ENCODE peak calls at places on chromosomes 7 and 10, in ten cellular contexts. O is suprapubic skin, B is SJSA1, H is fibroblast of lung, R is AG10803, F is left ventricle myocardium inferior, I is HCT116, P is AG04450, S is mucosa of descending colon, Z is bronchial epithelial cell. T is an unnamed sample.

GRCh38 chr7:107856806-107857540 is 34.0 kb upstream of the DLD start:
- DNase-seq in O (no peak), B (peak; percentile 12), H (no peak), R (peak; percentile 22), F (no peak), I (no peak), P (no peak), S (peak; percentile 57), Z (no peak), T (no peak)

GRCh38 chr10:51000164-51000563 is 74.1 kb upstream of the PRKG1 start:
- DNase-seq in O (no peak), B (no peak), H (peak; percentile 87), R (peak; percentile 98), F (no peak), I (no peak), P (peak; percentile 72), S (no peak), Z (peak; percentile 63), T (no peak)

GRCh38 chr7:2937701-2938513 is 93.8 kb upstream of the GNA12 start:
- DNase-seq in O (peak; percentile 53), B (no peak), H (no peak), R (no peak), F (no peak), I (no peak), P (no peak), S (no peak), Z (no peak), T (peak; percentile 59)

GRCh38 chr10:99859585-99859984 is 77.1 kb downstream of the ABCC2 start:
- DNase-seq in O (no peak), B (no peak), H (no peak), R (no peak), F (no peak), I (peak; percentile 60), P (no peak), S (peak; percentile 21), Z (peak; percentile 15), T (no peak)

GRCh38 chr10:126336786-126337185 is 51.5 kb downstream of the ADAM12 start:
- DNase-seq in O (no peak), B (no peak), H (no peak), R (no peak), F (no peak), I (no peak), P (no peak), S (no peak), Z (no peak), T (no peak)

GRCh38 chr7:139798221-139798620 is 20.4 kb upstream of the HIPK2 start:
- DNase-seq in O (no peak), B (no peak), H (no peak), R (no peak), F (no peak), I (no peak), P (no peak), S (peak; percentile 72), Z (peak; percentile 61), T (no peak)

GRCh38 chr7:44445986-44446671 is 44.3 kb downstream of the NUDCD3 start:
- DNase-seq in O (no peak), B (no peak), H (no peak), R (no peak), F (no peak), I (no peak), P (no peak), S (no peak), Z (no peak), T (no peak)

GRCh38 chr7:116665447-116665996 is 6.5 kb upstream of the MET start:
- DNase-seq in O (no peak), B (no peak), H (peak; percentile 18), R (no peak), F (no peak), I (no peak), P (no peak), S (no peak), Z (no peak), T (no peak)

GRCh38 chr7:127844707-127845331 is 186.4 kb downstream of the LRRC4 start:
- DNase-seq in O (no peak), B (no peak), H (peak; percentile 23), R (peak; percentile 42), F (peak; percentile 40), I (no peak), P (no peak), S (peak; percentile 52), Z (peak; percentile 38), T (peak; percentile 44)

GRCh38 chr7:157337316-157338149 is 729 bp downstream of the DNAJB6 start:
- DNase-seq in O (peak; percentile 78), B (peak; percentile 62), H (peak; percentile 56), R (peak; percentile 55), F (peak; percentile 68), I (no peak), P (no peak), S (peak; percentile 77), Z (peak; percentile 46), T (peak; percentile 89)

GRCh38 chr10:44517635-44518034 is 132.7 kb upstream of the CXCL12 start:
- DNase-seq in O (no peak), B (no peak), H (no peak), R (no peak), F (no peak), I (peak; percentile 10), P (no peak), S (peak; percentile 12), Z (no peak), T (no peak)

GRCh38 chr7:67371429-67372305 is 375.0 kb downstream of the TYW1 start:
- DNase-seq in O (no peak), B (peak; percentile 59), H (peak; percentile 69), R (peak; percentile 59), F (peak; percentile 20), I (peak; percentile 47), P (peak; percentile 21), S (peak; percentile 80), Z (peak; percentile 58), T (no peak)

GRCh38 chr7:145169908-145170307 is 334.1 kb upstream of the TPK1 start:
- DNase-seq in O (no peak), B (no peak), H (peak; percentile 69), R (no peak), F (no peak), I (no peak), P (no peak), S (no peak), Z (no peak), T (no peak)

GRCh38 chr7:141013345-141013715 is 1.4 kb downstream of the MRPS33 start:
- DNase-seq in O (no peak), B (no peak), H (no peak), R (no peak), F (no peak), I (no peak), P (no peak), S (no peak), Z (no peak), T (no peak)

GRCh38 chr7:141014091-141014490 is 661 bp downstream of the MRPS33 start:
- DNase-seq in O (no peak), B (no peak), H (peak; percentile 14), R (peak; percentile 55), F (no peak), I (no peak), P (no peak), S (peak; percentile 15), Z (no peak), T (no peak)

GRCh38 chr7:141011443-141011842 is 3.3 kb downstream of the MRPS33 start:
- DNase-seq in O (no peak), B (no peak), H (no peak), R (no peak), F (no peak), I (no peak), P (no peak), S (no peak), Z (no peak), T (no peak)

GRCh38 chr7:141012044-141012685 is 2.6 kb downstream of the MRPS33 start:
- DNase-seq in O (peak; percentile 64), B (peak; percentile 52), H (peak; percentile 67), R (peak; percentile 56), F (peak; percentile 21), I (peak; percentile 65), P (peak; percentile 30), S (peak; percentile 86), Z (peak; percentile 57), T (peak; percentile 54)

GRCh38 chr7:141012696-141013344 is 1.9 kb downstream of the MRPS33 start:
- DNase-seq in O (no peak), B (peak; percentile 19), H (no peak), R (no peak), F (no peak), I (no peak), P (no peak), S (no peak), Z (peak; percentile 69), T (no peak)
- H3K4me3 ChIP-seq in O (no peak overlapping the region), B (no peak overlapping the region), H (no peak overlapping the region), R (no peak overlapping the region), F (no peak overlapping the region), I (no peak overlapping the region), P (no peak overlapping the region), S (no peak overlapping the region), Z (no peak overlapping the region), T (no peak overlapping the region)

GRCh38 chr10:119783665-119784027 is 57.8 kb downstream of the INPP5F start:
- DNase-seq in O (no peak), B (no peak), H (no peak), R (no peak), F (no peak), I (no peak), P (no peak), S (no peak), Z (no peak), T (no peak)
- H3K4me3 ChIP-seq in O (no peak overlapping the region), B (no peak overlapping the region), H (no peak overlapping the region), R (no peak overlapping the region), F (no peak overlapping the region), I (no peak overlapping the region), P (no peak overlapping the region), S (no peak overlapping the region), Z (no peak overlapping the region), T (no peak overlapping the region)

DNA sequence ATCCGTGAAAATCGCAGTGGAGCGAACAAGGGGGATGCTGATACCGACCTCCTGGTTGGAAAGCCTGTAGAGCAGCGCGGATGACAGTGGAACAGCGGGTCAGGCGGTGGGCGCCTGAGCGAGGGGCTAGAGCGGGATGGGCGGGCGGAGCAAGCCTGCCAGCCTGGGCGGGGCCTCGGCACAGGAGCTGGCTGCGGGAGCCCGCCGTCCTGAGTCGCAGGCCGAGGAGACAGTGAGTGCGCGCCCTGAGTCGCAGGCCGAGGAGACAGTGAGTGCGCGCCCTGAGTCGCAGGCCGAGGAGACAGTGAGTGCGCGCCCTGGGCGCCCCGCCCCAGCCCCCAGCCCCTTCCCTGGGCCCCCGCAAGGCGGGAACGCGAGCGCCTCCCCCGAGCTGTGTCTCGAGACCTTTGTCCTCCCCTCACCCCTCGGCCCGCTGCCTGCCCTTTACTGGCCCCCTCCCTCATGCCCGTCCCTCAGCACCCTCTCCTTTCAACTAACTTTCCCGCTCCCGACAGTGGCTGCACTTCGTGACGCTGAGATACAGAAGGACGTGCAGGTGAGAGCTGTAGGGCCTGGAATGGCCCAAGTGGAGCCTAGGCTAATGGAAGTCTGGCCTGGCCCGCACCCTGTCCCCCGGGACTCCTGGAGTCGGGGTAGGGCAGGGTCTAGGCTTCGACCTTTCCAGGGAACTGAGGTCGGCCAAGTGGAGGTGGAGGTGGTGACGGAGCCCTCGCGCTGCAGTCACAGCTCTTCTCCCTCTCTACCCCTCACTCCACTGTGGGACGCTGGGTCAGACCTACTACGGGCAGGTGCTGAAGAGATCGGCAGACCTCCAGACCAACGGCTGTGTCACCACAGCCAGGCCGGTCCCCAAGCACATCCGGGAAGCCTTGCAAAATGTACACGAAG is at the start of gene AS3MT:
- DNase-seq in O (no peak), B (no peak), H (no peak), R (peak; percentile 20), F (peak; percentile 31), I (no peak), P (no peak), S (peak; percentile 10), Z (no peak), T (peak; percentile 61)
- H3K4me3 ChIP-seq in O (peak within 1 kb of the TSS; percentile 60), B (peak within 1 kb of the TSS; percentile 11), H (peak within 1 kb of the TSS; percentile 45), R (peak within 1 kb of the TSS; percentile 67), F (peak within 1 kb of the TSS; percentile 68), I (no peak within 1 kb of the TSS), P (peak within 1 kb of the TSS; percentile 59), S (no peak within 1 kb of the TSS), Z (peak within 1 kb of the TSS; percentile 33), T (peak within 1 kb of the TSS; percentile 70)

GRCh38 chr10:118701529-118702323 is 53.0 kb downstream of the CACUL1 start:
- DNase-seq in O (no peak), B (no peak), H (no peak), R (peak; percentile 35), F (no peak), I (no peak), P (no peak), S (no peak), Z (no peak), T (no peak)
- H3K4me3 ChIP-seq in O (no peak overlapping the region), B (no peak overlapping the region), H (no peak overlapping the region), R (no peak overlapping the region), F (no peak overlapping the region), I (no peak overlapping the region), P (no peak overlapping the region), S (no peak overlapping the region), Z (no peak overlapping the region), T (no peak overlapping the region)